ENCODE peak calls at places on chromosomes 13 and 19, in eight cellular contexts. C is cardiac muscle cell; D is lower lobe of right lung; I is ascending aorta; X is CD4-positive, CD25-positive, alpha-beta regulatory T cell; R is RWPE2; G is mesendoderm; Y is left ventricle myocardium inferior. Q is an unnamed sample. For H3K36me3 and H3K4me1, the result is how much of the 10 kb centered on the place peaks cover.

GRCh38 chr13:44196186-44196751 is 177.4 kb upstream of the SERP2 start:
- DNase-seq in C (no peak), D (no peak), I (no peak), X (no peak), R (no peak), G (no peak), Y (no peak), Q (no peak)

GRCh38 chr19:33375760-33376159 is 2.3 kb downstream of the CEBPG start:
- DNase-seq in C (peak), D (no peak), I (no peak), X (no peak), R (no peak), G (no peak), Y (no peak), Q (no peak)

GRCh38 chr19:31274964-31275319 is 74.3 kb downstream of the TSHZ3 start:
- DNase-seq in C (no peak), D (no peak), I (no peak), X (no peak), R (no peak), G (no peak), Y (no peak), Q (no peak)

GRCh38 chr19:33660426-33661160 is 38.8 kb downstream of the CHST8 start:
- DNase-seq in C (no peak), D (no peak), I (no peak), X (no peak), R (no peak), G (no peak), Y (no peak), Q (no peak)

GRCh38 chr13:74129500-74130144 is 4.6 kb downstream of the KLF12 start:
- DNase-seq in C (no peak), D (no peak), I (no peak), X (no peak), R (no peak), G (no peak), Y (peak), Q (peak)

GRCh38 chr13:101301053-101301452 is 115.3 kb downstream of the NALCN start:
- DNase-seq in C (no peak), D (no peak), I (no peak), X (no peak), R (no peak), G (no peak), Y (no peak), Q (no peak)

GRCh38 chr19:55461974-55462628 is 659 bp upstream of the ISOC2 start:
- DNase-seq in C (peak), D (no peak), I (no peak), X (no peak), R (no peak), G (no peak), Y (no peak), Q (no peak)

GRCh38 chr19:13095934-13096890 is 6.4 kb downstream of the LYL1 start:
- DNase-seq in C (no peak), D (no peak), I (no peak), X (no peak), R (peak), G (peak), Y (no peak), Q (no peak)

GRCh38 chr13:88063741-88064140 is 392.6 kb downstream of the SLITRK5 start:
- DNase-seq in C (no peak), D (no peak), I (no peak), X (no peak), R (no peak), G (no peak), Y (no peak), Q (no peak)

GRCh38 chr19:18966304-18966703 is 25.3 kb upstream of the HOMER3 start:
- DNase-seq in C (no peak), D (no peak), I (no peak), X (no peak), R (no peak), G (no peak), Y (no peak), Q (no peak)

GRCh38 chr13:50989476-50989875 is 79.9 kb downstream of the RNASEH2B start:
- DNase-seq in C (peak), D (no peak), I (no peak), X (no peak), R (no peak), G (peak), Y (no peak), Q (no peak)

GRCh38 chr19:38425222-38425809 is 703 bp downstream of the RASGRP4 start:
- DNase-seq in C (no peak), D (no peak), I (no peak), X (no peak), R (no peak), G (no peak), Y (no peak), Q (no peak)

GRCh38 chr13:52830946-52831345 is 17.5 kb downstream of the PCDH8 start:
- DNase-seq in C (no peak), D (no peak), I (no peak), X (no peak), R (no peak), G (no peak), Y (no peak), Q (no peak)

GRCh38 chr13:93951153-93951552 is 528.3 kb downstream of the DCT start:
- DNase-seq in C (peak), D (no peak), I (no peak), X (no peak), R (no peak), G (peak), Y (no peak), Q (no peak)

GRCh38 chr19:45142728-45143115 is 18.1 kb downstream of the NKPD1 start:
- DNase-seq in C (peak), D (no peak), I (no peak), X (no peak), R (no peak), G (no peak), Y (no peak), Q (no peak)
- H3K27ac ChIP-seq in C (no peak), D (no peak), I (no peak), X (no peak), R (no peak), G (no peak), Y (no peak), Q (no peak)

GRCh38 chr13:110643324-110643723 is 28.0 kb downstream of the NAXD start:
- DNase-seq in C (no peak), D (no peak), I (no peak), X (no peak), R (no peak), G (no peak), Y (no peak), Q (no peak)
- H3K36me3 ChIP-seq in C (under half), D (half or more), I (half or more), X (half or more), R (half or more), G (under half), Y (half or more), Q (under half)

DNA sequence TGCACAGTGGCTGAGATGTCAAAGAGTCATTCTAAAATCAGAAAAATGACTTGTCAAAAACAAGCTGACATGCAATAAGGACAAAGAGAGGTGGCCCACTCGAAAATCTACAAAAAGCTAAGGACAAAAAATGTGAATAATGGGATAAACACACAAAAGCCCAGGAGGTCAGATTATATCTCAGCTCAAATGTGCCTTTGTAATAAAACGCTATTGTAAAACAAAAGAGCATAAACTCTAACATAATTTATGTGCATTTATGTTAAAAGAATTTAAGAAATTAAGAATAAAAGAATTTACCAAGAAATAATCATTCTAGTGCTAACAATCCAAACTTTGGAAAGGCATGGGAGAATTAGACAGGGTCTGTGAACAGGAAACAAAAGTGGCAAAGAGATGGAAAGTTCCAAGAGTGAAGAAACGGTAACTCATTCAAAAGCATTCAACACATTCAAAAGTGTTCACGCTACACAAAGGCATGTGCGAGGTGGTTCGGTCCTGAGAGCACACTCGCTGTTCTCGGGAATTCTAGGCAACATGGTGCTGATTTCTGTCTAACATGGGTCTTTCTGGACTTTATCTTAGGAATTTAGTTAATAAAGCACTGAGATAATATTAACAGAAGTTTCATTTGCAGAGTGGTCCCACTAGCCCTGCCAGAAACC is 197.7 kb downstream of the KATNAL1 start:
- DNase-seq in C (no peak), D (no peak), I (no peak), X (no peak), R (no peak), G (no peak), Y (no peak), Q (no peak)
- H3K4me1 ChIP-seq in C (under half), D (under half), I (under half), X (under half), R (under half), G (under half), Y (under half), Q (under half)

DNA sequence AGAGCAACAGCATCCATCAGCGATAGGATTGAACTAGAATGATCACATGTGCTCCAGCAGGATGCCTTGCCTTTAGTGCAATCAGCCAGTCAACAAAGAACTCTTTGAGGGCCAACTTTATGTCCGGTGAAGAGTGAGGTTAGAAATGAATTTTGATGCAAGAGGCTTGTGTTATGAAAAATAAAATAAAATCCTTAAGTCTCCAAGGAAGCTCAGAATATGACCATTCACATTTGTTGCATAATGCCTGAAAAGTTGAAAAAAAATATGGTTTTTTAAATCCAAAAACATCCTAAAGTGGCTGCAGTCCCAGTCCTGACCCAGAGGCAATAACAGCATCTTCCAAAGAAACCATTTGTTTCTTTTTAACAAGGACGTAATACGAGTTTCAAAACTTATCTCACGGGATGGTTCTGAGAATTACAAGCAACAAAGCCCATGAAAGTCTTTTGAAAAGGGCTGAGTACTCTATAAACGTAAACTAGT is 61.3 kb downstream of the DCLK1 start:
- DNase-seq in C (peak), D (no peak), I (no peak), X (no peak), R (no peak), G (no peak), Y (no peak), Q (no peak)
- H3K27ac ChIP-seq in C (no peak), D (peak), I (peak), X (no peak), R (no peak), G (no peak), Y (peak), Q (no peak)